ENCODE peak calls at places on chromosome 17, in five cellular contexts. I is foreskin fibroblast, U is astrocyte of the cerebellum, O is brain microvascular endothelial cell, S is left ventricle myocardium inferior. K is an unnamed sample.

GRCh38 chr17:35433075-35433894 is 985 bp upstream of the SLFN12 start:
- DNase-seq in O (peak; percentile 98), U (peak; percentile 99), I (peak; percentile 99), S (peak; percentile 56), K (peak; percentile 100)

GRCh38 chr17:7072406-7072805 is 7.6 kb downstream of the CLEC10A start:
- DNase-seq in I (no peak), S (no peak), O (no peak), U (no peak), K (no peak)

GRCh38 chr17:22217135-22217534 is 524.8 kb downstream of the KCNJ18 start:
- DNase-seq in I (no peak), U (no peak), S (no peak), O (no peak), K (no peak)

GRCh38 chr17:62562656-62563055 is 64.8 kb upstream of the MRC2 start:
- DNase-seq in U (peak; percentile 22), O (peak; percentile 76), S (no peak), I (peak; percentile 58), K (peak; percentile 86)

GRCh38 chr17:15233022-15233805 is 31.9 kb downstream of the PMP22 start:
- DNase-seq in U (no peak), S (no peak), I (peak; percentile 71), O (peak; percentile 39), K (peak; percentile 72)

GRCh38 chr17:9900019-9900594 is 5.0 kb downstream of the RCVRN start:
- DNase-seq in O (no peak), I (no peak), S (no peak), U (no peak), K (no peak)

GRCh38 chr17:39963826-39964225 is 1.0 kb downstream of the GSDMA start:
- DNase-seq in S (no peak), I (no peak), O (no peak), U (no peak), K (no peak)

GRCh38 chr17:81018044-81018802 is 16.7 kb upstream of the BAIAP2 start:
- DNase-seq in I (peak; percentile 36), O (no peak), U (no peak), S (no peak), K (peak; percentile 72)

GRCh38 chr17:80504671-80505413 is 28.4 kb upstream of the NPTX1 start:
- DNase-seq in U (no peak), O (peak; percentile 96), I (peak; percentile 47), S (no peak), K (peak; percentile 66)

GRCh38 chr17:71052971-71053370 is 883.6 kb downstream of the KCNJ2 start:
- DNase-seq in S (no peak), O (no peak), I (no peak), U (no peak), K (peak; percentile 61)

GRCh38 chr17:32814837-32815236 is 62.1 kb downstream of the MYO1D start:
- DNase-seq in I (no peak), U (no peak), O (no peak), S (no peak), K (no peak)

GRCh38 chr17:29617481-29618271 is 5.0 kb downstream of the CORO6 start:
- DNase-seq in U (no peak), O (peak; percentile 63), S (peak; percentile 81), I (peak; percentile 58), K (peak; percentile 84)

GRCh38 chr17:12227547-12227946 is 206.9 kb downstream of the MAP2K4 start:
- DNase-seq in O (no peak), I (no peak), S (no peak), U (no peak), K (no peak)

GRCh38 chr17:45341389-45342158 is 24.8 kb upstream of the MAP3K14 start:
- DNase-seq in I (peak; percentile 99), O (peak; percentile 79), S (peak; percentile 81), U (no peak), K (peak; percentile 93)

GRCh38 chr17:7173687-7174602 is 5.2 kb downstream of the ASGR1 start:
- DNase-seq in O (no peak), U (no peak), S (peak; percentile 55), I (no peak), K (peak; percentile 72)

GRCh38 chr17:34675605-34676004 is 96.2 kb downstream of the TMEM132E start:
- DNase-seq in O (no peak), I (no peak), S (no peak), U (no peak), K (no peak)

GRCh38 chr17:45226620-45227019 is 4.9 kb downstream of the FMNL1 start:
- DNase-seq in I (no peak), O (no peak), U (no peak), S (no peak), K (no peak)

GRCh38 chr17:49681336-49681735 is 3.4 kb upstream of the SPOP start:
- DNase-seq in O (no peak), I (no peak), U (no peak), S (no peak), K (no peak)

GRCh38 chr17:50967795-50968194 is 101.6 kb upstream of the TOB1 start:
- DNase-seq in U (peak; percentile 29), S (no peak), O (no peak), I (no peak), K (no peak)

DNA sequence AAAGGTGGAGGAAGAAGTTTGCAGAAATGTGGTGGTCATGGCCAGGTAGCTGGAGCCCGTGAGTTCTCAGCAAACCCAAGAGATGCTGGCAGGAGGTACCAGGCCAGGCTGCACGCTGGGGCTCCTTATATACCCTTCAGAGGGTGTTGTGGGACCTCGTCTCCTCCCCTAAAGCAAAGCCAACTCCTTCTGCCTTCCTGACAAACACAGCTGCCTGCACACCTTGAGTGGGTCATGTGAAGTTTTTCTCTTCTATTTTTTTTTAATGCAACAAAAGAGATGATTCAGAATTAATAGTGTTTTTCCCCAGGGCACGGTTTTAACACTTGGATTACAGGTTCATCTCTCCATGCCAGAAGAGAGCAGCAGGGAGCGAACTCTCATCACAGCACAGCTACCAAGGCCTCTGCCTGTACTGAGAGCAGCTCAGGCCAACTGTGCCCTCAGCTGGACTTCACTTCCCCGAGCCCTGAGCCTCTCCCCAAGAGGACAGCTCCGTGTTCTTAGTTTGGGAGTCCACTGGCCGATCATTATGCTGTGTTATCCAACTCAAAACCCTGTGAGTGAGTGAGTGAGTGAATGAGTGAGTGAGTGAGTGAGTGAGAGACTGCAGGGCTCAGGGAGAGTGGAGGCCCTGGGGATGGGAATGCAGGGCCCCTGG is at the start of gene KRT15:
- DNase-seq in U (no peak), I (no peak), O (no peak), S (no peak), K (peak; percentile 29)
- TF ChIP-seq CTCF in U (peak; percentile 2), I (no peak), O (peak; percentile 8), S (no peak), K (peak; percentile 8)

DNA sequence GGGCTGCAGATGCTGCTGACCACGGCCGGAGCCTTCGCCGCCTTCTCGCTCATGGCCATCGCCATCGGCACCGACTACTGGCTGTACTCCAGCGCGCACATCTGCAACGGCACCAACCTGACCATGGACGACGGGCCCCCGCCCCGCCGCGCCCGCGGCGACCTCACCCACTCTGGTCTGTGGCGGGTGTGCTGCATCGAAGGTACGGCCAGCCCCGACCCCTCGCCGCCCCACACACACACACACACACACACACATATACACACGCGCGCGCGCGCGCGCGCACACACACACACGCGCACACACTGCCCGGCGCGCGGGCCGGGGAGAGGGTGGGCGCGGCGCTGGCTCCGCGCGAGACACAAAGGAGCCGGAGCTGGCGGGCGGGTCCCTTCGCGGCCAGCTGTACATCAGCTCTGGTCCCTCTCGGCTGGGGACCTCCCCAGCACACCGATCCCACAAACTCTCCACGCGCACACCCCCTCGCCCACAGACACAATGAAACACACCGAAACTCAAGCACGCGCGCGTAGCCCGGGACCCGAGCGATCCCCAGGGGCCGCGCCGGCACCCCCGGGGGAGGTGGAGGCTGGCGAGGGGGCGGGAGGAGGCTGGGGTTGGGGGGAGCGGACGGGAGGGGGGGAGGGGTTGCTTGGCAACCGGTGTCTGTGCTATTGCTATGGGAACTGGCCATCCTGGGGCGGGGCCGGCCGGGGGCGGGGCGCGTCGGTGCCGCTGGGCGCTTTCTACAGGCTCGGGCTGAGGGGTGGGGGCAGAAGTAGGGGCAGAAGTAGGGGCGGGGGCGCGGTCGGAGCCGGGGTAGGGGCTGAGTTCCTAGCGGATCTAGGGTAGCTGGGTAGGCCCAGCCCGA is 658 bp downstream of the CACNG4 start:
- DNase-seq in U (no peak), O (no peak), S (no peak), I (no peak), K (no peak)
- H3K4me3 ChIP-seq in U (peak overlapping the region; percentile 38), O (peak overlapping the region; percentile 39), S (peak overlapping the region; percentile 62), I (peak overlapping the region; percentile 24), K (peak overlapping the region; percentile 28)

DNA sequence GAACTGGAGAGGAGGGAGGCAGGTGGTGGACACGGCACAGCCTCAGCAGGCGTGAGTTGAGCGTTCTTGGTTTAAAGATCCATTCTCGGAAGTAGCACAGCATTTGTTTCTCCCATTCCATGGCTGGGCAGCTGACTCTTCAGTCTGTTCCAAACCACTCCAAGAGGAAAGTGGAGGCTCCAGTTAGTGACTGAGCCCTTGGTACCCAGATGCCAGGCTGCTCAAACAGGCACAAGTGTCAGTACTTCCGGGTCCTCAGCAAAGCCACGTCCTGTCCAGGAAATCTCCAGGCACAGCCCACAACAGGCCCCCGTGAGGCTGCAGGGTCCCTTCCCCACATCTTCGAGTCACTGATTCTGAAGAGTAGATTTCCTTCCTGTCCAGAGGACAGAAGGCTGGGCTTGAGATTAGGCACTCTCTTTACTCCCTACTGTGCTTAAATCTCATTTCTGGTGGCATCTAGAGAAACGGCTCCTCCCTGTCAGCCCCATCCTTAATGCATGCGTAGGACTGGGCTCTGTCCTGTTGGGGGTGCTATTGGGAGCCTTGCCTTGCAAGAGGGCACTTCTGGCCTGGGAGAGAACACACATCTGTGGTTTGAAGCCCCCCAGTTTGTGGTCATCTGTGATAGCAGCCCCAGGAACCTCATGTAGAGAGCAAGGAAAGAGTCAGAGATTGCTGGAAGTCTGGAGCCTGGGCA is 39.7 kb upstream of the NAT9 start:
- DNase-seq in U (no peak), I (no peak), S (no peak), O (no peak), K (peak; percentile 13)
- TF ChIP-seq CTCF in U (peak; percentile 32), I (no peak), S (no peak), O (peak; percentile 58), K (peak; percentile 49)

GRCh38 chr17:77451271-77451893 is 310.6 kb downstream of the SEC14L1 start:
- DNase-seq in S (peak; percentile 77), U (peak; percentile 68), O (peak; percentile 49), I (peak; percentile 37), K (peak; percentile 77)

GRCh38 chr17:77449373-77449907 is 308.7 kb downstream of the SEC14L1 start:
- DNase-seq in I (no peak), O (no peak), U (no peak), S (no peak), K (no peak)

GRCh38 chr17:77450742-77451270 is 310.0 kb downstream of the SEC14L1 start:
- DNase-seq in O (no peak), S (no peak), U (no peak), I (no peak), K (no peak)

GRCh38 chr17:77451894-77452852 is 311.4 kb downstream of the SEC14L1 start:
- DNase-seq in S (peak; percentile 76), U (no peak), O (peak; percentile 63), I (peak; percentile 76), K (peak; percentile 68)

DNA sequence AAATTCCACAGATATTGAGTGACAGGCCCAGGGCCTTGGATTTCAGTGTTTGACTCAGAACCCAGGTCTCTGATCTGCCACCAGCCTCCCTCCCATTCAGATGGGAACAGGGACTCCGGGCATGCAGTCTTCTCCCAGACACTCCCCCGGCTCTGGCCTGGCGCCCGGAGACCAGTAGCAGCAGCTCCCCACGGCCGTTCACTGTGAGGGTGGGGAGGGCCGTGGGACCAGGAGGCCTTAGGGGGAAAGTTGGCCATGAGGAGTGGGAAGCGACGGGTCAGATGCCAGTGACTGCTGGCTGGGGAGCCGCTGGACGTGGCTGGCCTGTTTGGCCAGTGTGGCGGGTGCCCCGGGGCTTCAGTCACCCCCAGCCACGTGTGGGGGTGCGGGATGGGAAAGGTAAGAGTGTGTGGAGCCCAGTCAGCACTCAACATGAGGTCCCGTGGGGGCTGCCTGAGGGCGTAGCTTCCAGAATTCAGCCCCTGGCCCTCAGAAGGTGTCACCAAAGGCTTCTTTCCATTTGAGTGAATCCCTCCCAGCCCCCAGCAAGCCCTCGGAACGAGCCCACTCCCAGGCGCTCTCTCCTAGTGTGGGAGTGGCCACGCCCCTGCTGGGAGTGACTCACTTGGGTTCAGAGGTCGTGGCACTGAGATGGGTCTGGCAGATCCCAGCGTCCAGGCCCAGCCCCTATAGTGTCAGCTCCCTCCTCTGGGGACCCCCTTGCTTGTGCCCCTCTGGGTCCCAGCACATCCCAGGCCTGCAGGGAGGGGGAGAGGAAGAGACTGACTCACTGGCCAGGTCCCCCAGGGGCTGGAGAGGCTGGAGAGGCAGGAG is 309.4 kb downstream of the SEC14L1 start:
- DNase-seq in U (no peak), I (peak; percentile 74), S (peak; percentile 86), O (peak; percentile 71), K (peak; percentile 74)
- H3K4me3 ChIP-seq in U (peak overlapping the region; percentile 45), I (peak overlapping the region; percentile 71), S (peak overlapping the region; percentile 66), O (peak overlapping the region; percentile 58), K (peak overlapping the region; percentile 57)